ENCODE peak calls at places on chromosomes 7 and 10, in seven cellular contexts. Q is transverse colon, S is endodermal cell, R is GM23338, U is foreskin fibroblast, P is tibial artery, B is astrocyte of the spinal cord. T is an unnamed sample.

GRCh38 chr7:2893411-2893861 is 49.3 kb upstream of the GNA12 start:
- DNase-seq in Q (no peak), S (no peak), R (no peak), U (no peak), P (no peak), B (no peak), T (no peak)

GRCh38 chr10:15588635-15589081 is 131.1 kb downstream of the ITGA8 start:
- DNase-seq in Q (no peak), S (no peak), R (no peak), U (no peak), P (no peak), B (no peak), T (no peak)

GRCh38 chr10:112687647-112688046 is 240.6 kb downstream of the VTI1A start:
- DNase-seq in Q (no peak), S (no peak), R (no peak), U (peak), P (no peak), B (peak), T (no peak)

GRCh38 chr7:25565949-25566348 is 337.7 kb upstream of the NPVF start:
- DNase-seq in Q (peak), S (peak), R (peak), U (peak), P (peak), B (peak), T (peak)

GRCh38 chr10:70656489-70656888 is 15.8 kb upstream of the ADAMTS14 start:
- DNase-seq in Q (no peak), S (no peak), R (no peak), U (peak), P (no peak), B (peak), T (peak)

GRCh38 chr10:114974625-114975421 is 36.8 kb downstream of the TRUB1 start:
- DNase-seq in Q (no peak), S (no peak), R (no peak), U (no peak), P (no peak), B (no peak), T (no peak)

GRCh38 chr10:14543048-14543903 is 212.6 kb upstream of the FRMD4A start:
- DNase-seq in Q (no peak), S (no peak), R (no peak), U (no peak), P (no peak), B (peak), T (no peak)

GRCh38 chr7:156522801-156523200 is 117.8 kb upstream of the RNF32 start:
- DNase-seq in Q (no peak), S (no peak), R (no peak), U (no peak), P (no peak), B (no peak), T (no peak)

GRCh38 chr10:34854147-34854601 is 39.1 kb upstream of the PARD3 start:
- DNase-seq in Q (no peak), S (no peak), R (no peak), U (peak), P (no peak), B (peak), T (no peak)

GRCh38 chr10:356452-356851 is 221.2 kb downstream of the ZMYND11 start:
- DNase-seq in Q (no peak), S (no peak), R (no peak), U (no peak), P (no peak), B (no peak), T (no peak)

GRCh38 chr10:87973635-87974034 is 110.2 kb downstream of the PTEN start:
- DNase-seq in Q (no peak), S (no peak), R (peak), U (peak), P (no peak), B (peak), T (no peak)

GRCh38 chr10:133379152-133379800 is at the start of gene PAOX:
- DNase-seq in Q (peak), S (peak), R (peak), U (peak), P (peak), B (peak), T (no peak)

GRCh38 chr7:7354674-7355073 is 172.3 kb downstream of the C1GALT1 start:
- DNase-seq in Q (no peak), S (peak), R (peak), U (no peak), P (no peak), B (no peak), T (no peak)

GRCh38 chr10:29749150-29749549 is 114.4 kb upstream of the SVIL start:
- DNase-seq in Q (no peak), S (no peak), R (no peak), U (no peak), P (no peak), B (no peak), T (no peak)

GRCh38 chr7:126690104-126690503 is 562.6 kb downstream of the GRM8 start:
- DNase-seq in Q (no peak), S (no peak), R (no peak), U (no peak), P (no peak), B (no peak), T (no peak)

GRCh38 chr10:6494934-6495592 is 85.0 kb downstream of the PRKCQ start:
- DNase-seq in Q (no peak), S (no peak), R (no peak), U (no peak), P (no peak), B (no peak), T (peak)

GRCh38 chr7:41832936-41833335 is 130.0 kb upstream of the INHBA start:
- DNase-seq in Q (no peak), S (peak), R (peak), U (no peak), P (no peak), B (peak), T (no peak)

GRCh38 chr7:75989726-75990388 is 4.5 kb downstream of the TMEM120A start:
- DNase-seq in Q (no peak), S (no peak), R (no peak), U (no peak), P (peak), B (no peak), T (peak)

GRCh38 chr7:144827581-144828139 is 8.2 kb downstream of the TPK1 start:
- DNase-seq in Q (no peak), S (peak), R (no peak), U (no peak), P (no peak), B (peak), T (no peak)

GRCh38 chr10:124632064-124632531 is 112.1 kb downstream of the FAM53B start:
- DNase-seq in Q (no peak), S (peak), R (peak), U (no peak), P (no peak), B (peak), T (no peak)

GRCh38 chr7:44966731-44967538 is 11.9 kb downstream of the MYO1G start:
- DNase-seq in Q (no peak), S (peak), R (no peak), U (no peak), P (peak), B (no peak), T (no peak)

GRCh38 chr10:85791846-85792532 is 574.6 kb downstream of the GRID1 start:
- DNase-seq in Q (no peak), S (peak), R (peak), U (no peak), P (no peak), B (peak), T (peak)
- H3K4me3 ChIP-seq in Q (no peak), S (no peak), R (no peak), U (no peak), P (no peak), B (no peak), T (no peak)

GRCh38 chr7:159205833-159206232 is 61.2 kb upstream of the VIPR2 start:
- DNase-seq in Q (no peak), S (no peak), R (no peak), U (no peak), P (no peak), B (no peak), T (no peak)
- H3K4me3 ChIP-seq in Q (no peak), S (no peak), R (no peak), U (no peak), P (no peak), B (no peak), T (no peak)

GRCh38 chr7:40243076-40243475 is 108.3 kb downstream of the SUGCT start:
- DNase-seq in Q (no peak), S (no peak), R (no peak), U (no peak), P (no peak), B (no peak), T (no peak)

GRCh38 chr7:40244226-40244625 is 109.4 kb downstream of the SUGCT start:
- DNase-seq in Q (no peak), S (no peak), R (peak), U (no peak), P (no peak), B (no peak), T (no peak)

GRCh38 chr7:40237731-40238130 is 102.9 kb downstream of the SUGCT start:
- DNase-seq in Q (no peak), S (no peak), R (no peak), U (no peak), P (no peak), B (no peak), T (no peak)

GRCh38 chr7:40234666-40235065 is 99.9 kb downstream of the SUGCT start:
- DNase-seq in Q (no peak), S (no peak), R (no peak), U (no peak), P (no peak), B (no peak), T (no peak)

DNA sequence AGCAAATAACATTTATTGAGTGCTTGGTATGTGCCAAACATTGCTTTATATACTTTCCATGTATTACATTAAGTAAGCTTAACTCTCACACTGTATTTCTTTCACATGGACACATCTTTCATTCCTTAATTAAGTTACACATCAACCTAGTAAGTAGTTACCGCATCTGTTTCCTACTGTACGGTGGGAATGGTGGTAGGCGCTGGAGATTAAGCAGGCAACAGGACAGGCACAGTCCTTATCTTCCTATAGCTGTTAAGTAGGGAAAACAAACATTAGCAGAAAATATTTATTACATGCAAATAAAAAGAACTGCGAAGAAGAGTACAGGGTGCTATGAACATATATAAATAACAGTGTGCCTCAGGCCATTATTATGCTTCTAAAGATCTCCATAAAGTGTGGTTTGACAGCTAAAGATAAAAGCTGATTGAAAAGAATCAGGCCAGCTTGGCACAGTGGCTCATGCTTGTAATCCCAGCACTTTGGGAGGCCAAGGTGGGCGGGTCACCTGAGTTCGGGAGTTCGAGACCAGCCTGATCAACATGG is 105.0 kb downstream of the SUGCT start:
- DNase-seq in Q (no peak), S (no peak), R (no peak), U (no peak), P (no peak), B (no peak), T (no peak)
- H3K4me3 ChIP-seq in Q (no peak), S (no peak), R (no peak), U (no peak), P (no peak), B (no peak), T (no peak)

DNA sequence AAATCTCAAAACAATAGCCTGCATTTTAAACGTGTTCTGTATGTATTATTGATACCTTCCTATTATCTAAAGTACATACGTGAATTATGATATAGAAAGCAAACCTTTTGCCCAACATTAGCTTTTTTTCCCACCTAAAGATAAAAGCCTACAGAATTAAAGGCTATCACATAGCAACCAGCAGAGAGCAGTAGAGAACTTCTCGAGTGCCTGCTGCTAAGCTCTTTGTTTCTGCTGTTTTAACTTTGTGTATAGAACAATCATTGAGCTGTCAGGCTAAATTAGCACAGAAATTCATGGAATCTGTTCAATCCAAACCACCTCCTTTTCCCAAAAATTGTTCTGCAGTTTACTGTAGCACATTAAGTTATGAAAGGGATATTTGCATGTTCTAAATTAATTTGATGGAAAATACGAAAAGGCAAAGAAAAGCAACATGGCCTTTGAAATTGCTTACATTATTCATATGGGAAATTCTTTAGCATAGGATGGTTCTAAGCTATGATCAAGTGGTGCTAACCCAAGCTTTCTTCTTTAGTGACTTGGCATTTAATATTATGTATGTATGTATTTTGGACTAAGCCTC is 1288.5 kb downstream of the GATA3 start:
- DNase-seq in Q (no peak), S (no peak), R (peak), U (peak), P (no peak), B (peak), T (peak)
- H3K4me3 ChIP-seq in Q (no peak), S (no peak), R (no peak), U (no peak), P (no peak), B (no peak), T (no peak)